ENCODE peak calls at places on chromosomes 4 and X, in seven cellular contexts. C is endodermal cell, Z is GM12864, L is tibial artery, T is choroid plexus epithelial cell, J is WERI-Rb-1, M is retinal pigment epithelial cell. D is an unnamed sample.
A peak's percentile ranks its signal among the peaks of the same experiment; 100 is the strongest.

GRCh38 chrX:71547339-71547738 is 14.4 kb downstream of the OGT start:
- DNase-seq in C (no peak), Z (no peak), L (no peak), T (no peak), J (no peak), M (no peak), D (no peak)

GRCh38 chrX:1534321-1535168 is 2.4 kb downstream of the P2RY8 start:
- DNase-seq in C (peak; percentile 74), Z (peak; percentile 49), L (no peak), T (no peak), J (peak; percentile 42), M (no peak), D (peak; percentile 21)

GRCh38 chrX:119758682-119759332 is 419 bp downstream of the SOWAHD start:
- DNase-seq in C (peak; percentile 80), Z (no peak), L (no peak), T (no peak), J (peak; percentile 25), M (no peak), D (no peak)

GRCh38 chr4:186624951-186625350 is 69.6 kb upstream of the MTNR1A start:
- DNase-seq in C (no peak), Z (no peak), L (no peak), T (peak; percentile 88), J (no peak), M (peak; percentile 87), D (no peak)

GRCh38 chr4:53518807-53519206 is 72.5 kb downstream of the LNX1 start:
- DNase-seq in C (no peak), Z (no peak), L (no peak), T (no peak), J (no peak), M (no peak), D (no peak)

GRCh38 chrX:18702362-18703195 is 4.9 kb upstream of the PPEF1 start:
- DNase-seq in C (no peak), Z (no peak), L (no peak), T (peak; percentile 59), J (no peak), M (peak; percentile 9), D (no peak)

GRCh38 chr4:112517067-112517588 is 1.1 kb upstream of the NEUROG2 start:
- DNase-seq in C (peak; percentile 79), Z (peak; percentile 68), L (no peak), T (no peak), J (no peak), M (no peak), D (peak; percentile 81)

GRCh38 chr4:70713453-70714026 is 8.2 kb upstream of the RUFY3 start:
- DNase-seq in C (peak; percentile 85), Z (no peak), L (no peak), T (no peak), J (no peak), M (no peak), D (peak; percentile 26)

GRCh38 chr4:7904942-7905341 is 34.7 kb downstream of the AFAP1 start:
- DNase-seq in C (no peak), Z (no peak), L (no peak), T (peak; percentile 96), J (no peak), M (no peak), D (no peak)

GRCh38 chr4:5824227-5824626 is 68.7 kb downstream of the CRMP1 start:
- DNase-seq in C (no peak), Z (no peak), L (no peak), T (no peak), J (no peak), M (no peak), D (no peak)

GRCh38 chr4:6938237-6938636 is 28.6 kb downstream of the TBC1D14 start:
- DNase-seq in C (no peak), Z (no peak), L (peak; percentile 71), T (no peak), J (no peak), M (no peak), D (no peak)

GRCh38 chr4:187478292-187479205 is 517.0 kb upstream of the ZFP42 start:
- DNase-seq in C (no peak), Z (no peak), L (peak; percentile 40), T (peak; percentile 72), J (no peak), M (no peak), D (no peak)

GRCh38 chr4:127634181-127634580 is 1.4 kb downstream of the INTU start:
- DNase-seq in C (no peak), Z (no peak), L (no peak), T (peak; percentile 86), J (no peak), M (peak; percentile 32), D (no peak)

GRCh38 chr4:146333187-146333894 is 119.0 kb downstream of the REELD1 start:
- DNase-seq in C (no peak), Z (peak; percentile 30), L (no peak), T (peak; percentile 72), J (peak; percentile 9), M (peak; percentile 8), D (peak; percentile 43)

GRCh38 chr4:157014621-157015591 is 43.3 kb upstream of the PDGFC start:
- DNase-seq in C (peak; percentile 55), Z (no peak), L (no peak), T (peak; percentile 96), J (no peak), M (peak; percentile 59), D (no peak)

GRCh38 chr4:2289955-2290333 is 28.0 kb upstream of the MXD4 start:
- DNase-seq in C (no peak), Z (no peak), L (no peak), T (no peak), J (no peak), M (no peak), D (no peak)

GRCh38 chrX:68842781-68843581 is 14.2 kb downstream of the EFNB1 start:
- DNase-seq in C (no peak), Z (no peak), L (no peak), T (peak; percentile 66), J (no peak), M (no peak), D (no peak)

GRCh38 chr4:43391084-43391483 is 498.6 kb downstream of the GRXCR1 start:
- DNase-seq in C (no peak), Z (no peak), L (no peak), T (no peak), J (no peak), M (no peak), D (no peak)

GRCh38 chrX:135384161-135384836 is 37.4 kb upstream of the SMIM10L2A start:
- DNase-seq in C (no peak), Z (no peak), L (no peak), T (no peak), J (no peak), M (no peak), D (no peak)

GRCh38 chrX:1336331-1337143 is at the start of gene IL3RA:
- DNase-seq in C (no peak), Z (no peak), L (peak; percentile 68), T (peak; percentile 48), J (no peak), M (no peak), D (peak; percentile 55)

GRCh38 chr4:176840166-176840565 is 47.4 kb upstream of the VEGFC start:
- DNase-seq in C (no peak), Z (no peak), L (no peak), T (peak; percentile 71), J (no peak), M (no peak), D (no peak)

GRCh38 chr4:153267915-153268694 is 63.9 kb downstream of the TRIM2 start:
- DNase-seq in C (no peak), Z (no peak), L (no peak), T (no peak), J (no peak), M (no peak), D (no peak)

GRCh38 chr4:152945639-152946038 is 9.5 kb downstream of the FHDC1 start:
- DNase-seq in C (no peak), Z (no peak), L (no peak), T (no peak), J (no peak), M (no peak), D (no peak)

GRCh38 chr4:188697217-188697616 is 558.0 kb downstream of the TRIML1 start:
- DNase-seq in C (no peak), Z (no peak), L (no peak), T (no peak), J (no peak), M (no peak), D (no peak)

GRCh38 chrX:74924449-74925209 is 623 bp downstream of the NEXMIF start:
- DNase-seq in C (peak; percentile 81), Z (no peak), L (peak; percentile 33), T (peak; percentile 5), J (peak; percentile 27), M (no peak), D (peak; percentile 46)

GRCh38 chr4:182245541-182246245 is 2.5 kb downstream of the TENM3 start:
- DNase-seq in C (no peak), Z (no peak), L (no peak), T (no peak), J (no peak), M (no peak), D (no peak)

GRCh38 chrX:136752796-136753195 is 27.9 kb downstream of the ARHGEF6 start:
- DNase-seq in C (no peak), Z (no peak), L (peak; percentile 35), T (peak; percentile 55), J (no peak), M (peak; percentile 59), D (no peak)

GRCh38 chr4:155353923-155354540 is 22.7 kb downstream of the MAP9 start:
- DNase-seq in C (peak; percentile 86), Z (peak; percentile 15), L (peak; percentile 58), T (peak; percentile 84), J (peak; percentile 81), M (peak; percentile 10), D (peak; percentile 14)

GRCh38 chrX:40298569-40298968 is 200.8 kb upstream of the BCOR start:
- DNase-seq in C (peak; percentile 72), Z (no peak), L (no peak), T (no peak), J (no peak), M (no peak), D (no peak)

GRCh38 chr4:97457253-97457652 is 686.0 kb downstream of the STPG2 start:
- DNase-seq in C (no peak), Z (no peak), L (no peak), T (no peak), J (no peak), M (no peak), D (no peak)
- TF ChIP-seq CTCF in C (no peak), Z (no peak), L (no peak), T (no peak), J (no peak), M (no peak), D (no peak)

GRCh38 chr4:28225689-28226353 is 1365.2 kb downstream of the STIM2 start:
- DNase-seq in C (no peak), Z (no peak), L (no peak), T (peak; percentile 44), J (peak; percentile 25), M (no peak), D (no peak)
- TF ChIP-seq CTCF in C (no peak), Z (no peak), L (no peak), T (peak; percentile 33), J (peak; percentile 33), M (no peak), D (no peak)

GRCh38 chrX:150063138-150063518 is 124.8 kb upstream of the EOLA2 start:
- DNase-seq in C (no peak), Z (no peak), L (no peak), T (no peak), J (no peak), M (no peak), D (no peak)
- TF ChIP-seq CTCF in C (no peak), Z (no peak), L (no peak), T (no peak), J (no peak), M (no peak), D (no peak)

DNA sequence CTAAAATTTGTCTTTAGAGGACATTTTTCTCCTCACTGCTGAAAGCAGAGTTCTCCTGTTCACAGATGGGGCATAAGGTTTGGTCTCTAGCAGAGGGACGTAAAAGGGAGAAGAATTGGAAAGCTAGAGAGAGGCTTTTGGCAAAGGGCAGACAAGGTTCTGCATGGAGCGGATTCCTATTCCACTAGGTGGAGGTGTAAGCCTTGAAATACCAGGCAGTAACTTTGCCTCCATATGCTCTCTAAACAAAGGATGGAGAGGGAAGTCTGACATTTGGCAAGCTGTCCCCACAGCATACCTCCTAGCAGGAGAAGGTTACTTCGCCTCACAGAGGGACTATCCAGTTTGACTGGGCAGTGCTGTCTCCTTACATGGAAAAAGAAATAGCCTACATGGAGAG is 174.7 kb downstream of the DACH2 start:
- DNase-seq in C (no peak), Z (no peak), L (no peak), T (no peak), J (no peak), M (no peak), D (no peak)
- TF ChIP-seq CTCF in C (peak; percentile 15), Z (no peak), L (no peak), T (no peak), J (no peak), M (no peak), D (no peak)

D was measured in GM20000.